ENCODE peak calls at places on chromosomes 6 and 20, in seven cellular contexts. W, J, L, F, N, E and Z are unnamed samples. For H3K4me1, the result is how much of the 10 kb centered on the place peaks cover.

GRCh38 chr6:136104556-136104955 is 145.6 kb downstream of the MTFR2 start:
- DNase-seq in J (no peak), N (no peak), L (no peak), W (no peak), E (no peak), F (no peak), Z (no peak)

GRCh38 chr6:157663261-157663660 is 159.8 kb upstream of the SNX9 start:
- DNase-seq in L (no peak), W (no peak), F (no peak), N (no peak), E (no peak), J (no peak), Z (no peak)

GRCh38 chr6:11778648-11779307 is at the start of gene ADTRP:
- DNase-seq in N (peak), W (no peak), J (no peak), L (peak), E (no peak), F (no peak), Z (peak)

GRCh38 chr20:44217342-44218092 is 6.9 kb upstream of the OSER1 start:
- DNase-seq in W (peak), E (peak), J (peak), L (peak), N (peak), F (peak), Z (peak)

GRCh38 chr6:87706187-87706966 is 4.3 kb upstream of the AKIRIN2 start:
- DNase-seq in N (no peak), W (no peak), F (peak), E (no peak), L (no peak), J (no peak), Z (no peak)

GRCh38 chr20:61980647-61981583 is 84.8 kb downstream of the TAF4 start:
- DNase-seq in W (no peak), E (no peak), J (peak), N (no peak), F (peak), L (peak), Z (no peak)

GRCh38 chr6:99613398-99613704 is 6.7 kb downstream of the PRDM13 start:
- DNase-seq in F (no peak), E (no peak), J (peak), L (no peak), N (no peak), W (peak), Z (peak)

GRCh38 chr6:136921521-136921935 is 573 bp upstream of the SLC35D3 start:
- DNase-seq in L (no peak), F (no peak), N (no peak), W (peak), E (no peak), J (peak), Z (peak)

GRCh38 chr20:11907621-11908020 is 10.1 kb upstream of the BTBD3 start:
- DNase-seq in E (no peak), W (no peak), J (no peak), L (no peak), F (no peak), N (no peak), Z (no peak)

GRCh38 chr20:25382704-25383370 is 7.8 kb downstream of the ABHD12 start:
- DNase-seq in E (no peak), N (no peak), F (no peak), L (no peak), J (no peak), W (no peak), Z (no peak)

GRCh38 chr6:139891471-139891870 is 517.0 kb upstream of the CITED2 start:
- DNase-seq in L (no peak), W (no peak), E (no peak), N (no peak), J (no peak), F (no peak), Z (no peak)

GRCh38 chr6:49676671-49677281 is 36.6 kb downstream of the CRISP2 start:
- DNase-seq in L (no peak), J (no peak), W (no peak), E (no peak), N (no peak), F (peak), Z (no peak)

GRCh38 chr6:118103381-118104105 is 196.5 kb downstream of the SLC35F1 start:
- DNase-seq in F (no peak), N (no peak), L (no peak), E (no peak), J (no peak), W (no peak), Z (no peak)

GRCh38 chr20:56004611-56005388 is 519 bp downstream of the CBLN4 start:
- DNase-seq in J (no peak), N (no peak), L (no peak), F (no peak), W (peak), E (no peak), Z (no peak)

GRCh38 chr6:107625264-107625663 is 135.3 kb downstream of the SOBP start:
- DNase-seq in E (no peak), J (peak), N (no peak), L (no peak), W (no peak), F (no peak), Z (no peak)

GRCh38 chr6:3273707-3274521 is 15.2 kb downstream of the PSMG4 start:
- DNase-seq in F (no peak), N (no peak), W (no peak), L (no peak), J (no peak), E (no peak), Z (no peak)

GRCh38 chr6:144156334-144156733 is 6.0 kb downstream of the STX11 start:
- DNase-seq in N (no peak), J (no peak), W (no peak), F (no peak), L (no peak), E (no peak), Z (no peak)

GRCh38 chr6:23532227-23532626 is 593.8 kb upstream of the NRSN1 start:
- DNase-seq in E (no peak), L (no peak), J (no peak), F (peak), W (no peak), N (no peak), Z (no peak)

GRCh38 chr6:43435682-43436437 is 8.5 kb downstream of the ABCC10 start:
- DNase-seq in F (no peak), J (no peak), E (no peak), L (no peak), W (no peak), N (no peak), Z (no peak)

GRCh38 chr6:130223508-130223907 is 757 bp upstream of the SAMD3 start:
- DNase-seq in L (no peak), W (no peak), F (no peak), E (peak), N (no peak), J (no peak), Z (peak)

GRCh38 chr6:37170273-37171140 is 555 bp downstream of the PIM1 start:
- DNase-seq in L (peak), W (peak), J (peak), F (peak), E (peak), N (peak), Z (peak)

GRCh38 chr20:11740975-11741374 is 176.7 kb upstream of the BTBD3 start:
- DNase-seq in W (no peak), J (no peak), N (no peak), L (no peak), F (peak), E (no peak), Z (no peak)

GRCh38 chr20:51097334-51098176 is 74.6 kb upstream of the KCNG1 start:
- DNase-seq in W (no peak), N (no peak), F (no peak), J (no peak), L (no peak), E (no peak), Z (peak)

GRCh38 chr20:63508072-63508768 is 9.3 kb upstream of the EEF1A2 start:
- DNase-seq in F (no peak), W (no peak), E (no peak), N (no peak), J (no peak), L (no peak), Z (no peak)

GRCh38 chr20:23669327-23669726 is 19.5 kb downstream of the CST4 start:
- DNase-seq in N (no peak), F (no peak), E (no peak), J (no peak), W (no peak), L (no peak), Z (no peak)

GRCh38 chr6:98601697-98602096 is 232.7 kb upstream of the POU3F2 start:
- DNase-seq in J (no peak), N (no peak), E (no peak), L (no peak), F (no peak), W (no peak), Z (no peak)

GRCh38 chr6:110581682-110582081 is 105.3 kb upstream of the SLC22A16 start:
- DNase-seq in W (no peak), F (no peak), E (no peak), N (no peak), J (no peak), L (no peak), Z (no peak)

GRCh38 chr6:105087571-105088211 is 92.1 kb downstream of the POPDC3 start:
- DNase-seq in E (no peak), L (peak), J (no peak), F (peak), W (no peak), N (no peak), Z (peak)

GRCh38 chr6:104017410-104018381 is 842.0 kb downstream of the HACE1 start:
- DNase-seq in L (no peak), W (no peak), N (no peak), J (no peak), F (no peak), E (no peak), Z (no peak)

GRCh38 chr6:88045521-88046136 is 2.0 kb upstream of the SPACA1 start:
- DNase-seq in W (no peak), E (no peak), N (no peak), F (no peak), J (no peak), L (no peak), Z (no peak)

GRCh38 chr6:33620158-33620583 is 951 bp upstream of the ITPR3 start:
- DNase-seq in W (peak), E (peak), F (peak), N (no peak), J (no peak), L (peak), Z (peak)

GRCh38 chr20:64139200-64140081 is 24.8 kb upstream of the MYT1 start:
- DNase-seq in F (no peak), W (no peak), L (no peak), J (no peak), N (no peak), E (no peak), Z (no peak)

GRCh38 chr20:62636446-62636845 is 5.9 kb upstream of the SLCO4A1 start:
- DNase-seq in J (no peak), N (no peak), W (no peak), E (no peak), F (no peak), L (no peak), Z (no peak)

GRCh38 chr20:380763-381580 is 412 bp downstream of the TRIB3 start:
- DNase-seq in N (peak), J (peak), E (peak), F (peak), W (peak), L (peak), Z (peak)

GRCh38 chr20:14865731-14866130 is 528.3 kb upstream of the FLRT3 start:
- DNase-seq in W (no peak), N (no peak), J (no peak), E (no peak), L (no peak), F (no peak), Z (no peak)

GRCh38 chr6:33843696-33844121 is 39.9 kb upstream of the MLN start:
- DNase-seq in N (no peak), W (no peak), J (peak), F (no peak), L (no peak), E (no peak), Z (no peak)

GRCh38 chr20:4813839-4814695 is 92.4 kb downstream of the PRND start:
- DNase-seq in N (no peak), W (no peak), J (no peak), E (peak), F (peak), L (no peak), Z (peak)
- H3K4me1 ChIP-seq in N (under half), W (under half), J (under half), E (half or more), F (under half), L (under half), Z (under half)

DNA sequence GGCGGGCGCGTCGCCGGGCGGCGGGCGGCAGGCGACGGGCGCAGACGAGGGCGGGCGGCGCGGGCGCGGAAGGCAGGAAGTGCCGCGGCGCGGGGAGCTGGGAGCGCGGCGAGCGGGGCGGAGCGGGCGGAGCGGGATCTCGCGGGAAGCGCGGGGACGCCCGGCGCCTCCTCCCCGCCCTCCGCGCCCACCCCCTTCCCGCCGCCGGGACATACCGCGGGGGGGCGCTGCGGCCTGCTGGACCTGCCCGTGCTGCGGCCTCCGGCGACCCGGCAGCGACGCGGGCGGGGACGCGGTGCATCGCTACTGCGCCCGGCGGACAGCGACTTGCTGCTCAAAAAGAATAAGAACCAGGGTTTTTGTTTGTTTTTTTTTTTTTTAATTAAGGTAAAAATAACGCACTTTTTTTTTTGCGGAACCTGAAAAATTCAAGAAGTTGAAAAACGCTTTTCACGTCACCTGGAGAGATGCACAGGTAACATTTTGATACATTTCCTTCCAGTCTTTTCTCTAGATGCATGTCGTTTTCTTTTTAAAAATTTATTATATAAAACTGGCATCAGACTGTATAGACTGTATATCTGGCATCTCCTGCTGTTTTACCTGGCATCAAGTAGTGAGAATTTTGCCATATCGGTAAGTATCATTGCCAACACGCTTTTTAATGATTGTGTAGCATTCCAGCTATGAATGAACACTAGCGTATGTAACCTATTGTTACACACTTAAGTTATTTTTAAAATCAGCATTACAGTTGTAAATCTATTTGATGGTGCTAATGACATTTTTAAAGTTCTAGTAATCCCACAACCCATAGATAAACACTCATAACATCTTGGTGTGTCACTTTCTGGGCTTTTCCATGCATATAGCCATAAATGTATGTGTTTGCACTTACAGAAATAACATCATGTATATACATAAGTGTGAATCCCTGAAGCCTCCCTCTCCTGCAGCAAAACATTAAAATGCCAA is at the start of gene CENPB:
- DNase-seq in W (peak), E (peak), L (peak), N (peak), F (peak), J (peak), Z (peak)
- TF ChIP-seq CTCF in W (peak), E (peak), L (no peak), N (peak), F (peak), J (peak), Z (peak)

DNA sequence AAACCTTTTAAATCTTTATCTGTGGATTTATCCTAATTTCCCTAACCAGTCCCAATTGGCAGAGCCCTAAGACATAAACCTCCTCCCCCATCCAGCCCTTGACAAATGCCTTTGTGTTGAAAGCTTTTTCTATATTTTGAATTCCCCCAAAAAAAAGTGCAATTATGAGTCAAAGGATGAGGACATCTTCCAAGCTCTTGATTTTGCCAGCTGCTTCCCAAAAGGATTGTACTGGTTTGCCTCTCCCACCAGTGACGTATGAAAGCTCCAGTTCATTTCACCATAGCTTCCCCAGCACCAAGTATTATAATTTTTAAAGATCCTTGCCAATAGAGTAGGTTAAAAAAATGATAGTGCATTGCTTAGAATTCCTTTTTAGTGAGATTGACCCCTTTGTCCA is 39.0 kb downstream of the SIRPA start:
- DNase-seq in E (no peak), L (no peak), N (peak), J (no peak), W (no peak), F (no peak), Z (no peak)
- H3K4me1 ChIP-seq in E (under half), L (under half), N (under half), J (under half), W (under half), F (under half), Z (under half)

DNA sequence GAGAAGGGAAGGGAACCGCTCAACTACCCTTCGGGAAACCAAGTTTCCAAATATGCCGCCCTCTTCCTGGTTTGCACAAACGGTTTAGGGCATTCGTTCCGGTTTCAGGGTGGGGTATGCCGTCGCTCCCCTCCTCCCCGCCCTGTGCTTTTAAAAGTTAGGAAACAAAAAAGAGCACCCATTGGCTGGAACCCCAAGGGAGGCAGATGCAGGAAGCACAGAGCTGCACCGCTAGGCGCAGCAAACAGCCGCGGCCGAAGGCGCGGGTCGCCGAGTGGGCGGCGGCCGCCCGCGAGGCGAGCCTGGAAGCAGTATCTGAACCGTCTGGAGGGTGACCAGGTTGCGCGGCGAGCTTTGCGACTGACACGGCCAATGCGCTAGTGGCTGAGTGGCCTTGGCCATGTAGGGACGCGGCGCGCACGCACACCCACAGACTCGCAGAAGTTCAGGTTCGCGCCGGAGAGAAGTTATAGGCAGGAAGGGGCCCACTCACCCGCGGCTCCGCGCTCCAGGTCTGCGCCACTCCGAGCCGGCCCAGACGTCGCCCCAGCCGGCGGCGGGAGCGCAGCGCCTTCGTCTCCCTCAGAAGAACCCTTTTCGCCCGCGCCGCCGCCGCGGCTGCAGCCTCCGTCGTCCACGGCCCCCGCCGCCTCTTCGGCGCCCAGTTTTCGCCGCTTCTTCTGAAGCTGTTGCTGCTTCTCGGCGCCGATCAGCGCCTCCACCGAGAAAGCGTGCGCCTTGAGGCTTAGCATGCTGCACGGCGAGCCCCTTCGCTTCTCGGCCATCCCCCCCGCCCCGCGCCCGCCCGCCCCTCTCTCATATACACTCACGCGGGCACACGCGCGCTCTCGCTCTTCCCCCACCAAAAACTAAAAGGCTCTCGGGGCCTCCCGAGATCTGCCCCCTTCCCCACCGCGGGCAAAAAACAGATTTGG is 734 bp downstream of the TBX18 start:
- DNase-seq in E (no peak), W (peak), F (no peak), J (peak), L (no peak), N (peak), Z (no peak)
- TF ChIP-seq CTCF in E (no peak), W (no peak), F (no peak), J (no peak), L (no peak), N (peak), Z (no peak)

GRCh38 chr6:16621002-16621401 is 140.3 kb downstream of the ATXN1 start:
- DNase-seq in F (no peak), J (no peak), E (no peak), W (no peak), L (no peak), N (no peak), Z (no peak)
- H3K4me1 ChIP-seq in F (under half), J (under half), E (under half), W (under half), L (under half), N (under half), Z (under half)